ENCODE peak calls at places on chromosomes 5 and 9, in four cellular contexts. W is stomach, T is heart left ventricle, M is erythroblast. A is an unnamed sample.

GRCh38 chr5:176948458-176948857 is 49.3 kb upstream of the HK3 start:
- DNase-seq in M (no peak), W (no peak), T (no peak), A (no peak)

GRCh38 chr9:93306081-93306480 is 122.1 kb downstream of the WNK2 start:
- DNase-seq in M (no peak), T (no peak), W (peak), A (no peak)

GRCh38 chr9:27787941-27788340 is 214.7 kb upstream of the C9orf72 start:
- DNase-seq in T (no peak), W (no peak), M (no peak), A (no peak)

GRCh38 chr9:97907051-97907450 is 15.2 kb downstream of the TRMO start:
- DNase-seq in W (no peak), M (no peak), T (no peak), A (no peak)

GRCh38 chr9:91436841-91437240 is 13.2 kb upstream of the NFIL3 start:
- DNase-seq in T (no peak), W (no peak), M (no peak), A (no peak)

GRCh38 chr5:17330386-17330785 is 113.0 kb downstream of the BASP1 start:
- DNase-seq in W (no peak), T (no peak), M (no peak), A (no peak)

GRCh38 chr5:94776167-94776566 is 157.7 kb downstream of the SLF1 start:
- DNase-seq in T (no peak), M (no peak), W (no peak), A (no peak)

GRCh38 chr9:108271646-108272349 is 584.0 kb downstream of the ACTL7B start:
- DNase-seq in M (no peak), W (peak), T (no peak), A (peak)

GRCh38 chr9:12735669-12736068 is 39.2 kb upstream of the LURAP1L start:
- DNase-seq in T (no peak), M (no peak), W (no peak), A (no peak)

GRCh38 chr5:125026900-125027731 is 280.7 kb upstream of the ZNF608 start:
- DNase-seq in M (no peak), W (peak), T (no peak), A (no peak)

DNA sequence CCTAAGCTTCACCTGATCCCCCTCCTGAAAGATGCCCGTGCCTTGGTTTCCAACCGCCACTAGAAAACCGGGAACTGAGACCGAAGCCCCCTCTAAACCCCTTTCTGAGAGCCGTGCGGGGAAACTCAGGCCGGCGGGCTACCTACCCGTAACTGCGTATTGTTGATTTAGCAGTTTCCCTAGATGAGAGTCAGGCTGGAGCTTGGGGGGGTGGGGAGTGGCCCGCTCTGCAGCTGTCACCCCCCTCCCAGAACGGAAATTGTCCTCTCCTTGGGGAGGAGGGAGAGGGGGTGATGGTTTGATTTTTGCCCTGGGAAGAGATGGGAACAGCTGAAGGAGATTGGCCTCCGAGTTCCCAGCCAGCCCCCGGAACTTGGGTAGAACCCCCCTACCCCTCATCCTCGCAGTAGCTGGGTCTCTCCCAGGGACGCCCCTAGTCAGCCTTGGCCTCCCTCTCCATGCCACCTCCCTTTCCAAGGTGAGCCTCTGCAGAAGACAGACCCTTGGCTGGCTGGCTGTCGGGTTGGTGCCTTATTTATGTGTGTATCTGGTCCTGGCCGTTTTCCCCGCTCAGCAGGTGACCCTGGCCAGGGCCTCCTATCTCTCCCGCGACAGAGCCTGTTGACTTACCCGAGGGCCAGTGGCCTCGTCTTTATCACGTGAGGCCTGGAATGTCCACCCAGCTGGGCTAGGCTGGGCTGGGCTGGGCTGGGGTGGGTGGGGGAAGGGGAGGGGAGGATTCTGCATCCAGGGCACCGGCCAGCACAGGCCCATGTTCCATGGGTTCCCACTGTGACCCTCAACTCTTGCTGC is 2.7 kb downstream of the CXXC5 start:
- DNase-seq in M (peak), W (peak), T (peak), A (no peak)
- TF ChIP-seq POLR2A in M (no peak), W (no peak), T (no peak), A (no peak)

GRCh38 chr9:115944166-115944948 is 209.2 kb upstream of the PAPPA start:
- DNase-seq in T (peak), M (no peak), W (peak), A (no peak)
- TF ChIP-seq POLR2A in T (no peak), M (no peak), W (no peak), A (no peak)

GRCh38 chr9:34522971-34523797 is at the start of gene ENHO:
- DNase-seq in T (peak), W (peak), M (peak), A (peak)
- TF ChIP-seq POLR2A in T (no peak), W (no peak), M (no peak), A (no peak)

GRCh38 chr5:139685886-139686285 is 37.7 kb downstream of the CXXC5 start:
- DNase-seq in M (no peak), T (peak), W (no peak), A (no peak)

GRCh38 chr5:139686356-139686918 is 38.3 kb downstream of the CXXC5 start:
- DNase-seq in T (no peak), M (no peak), W (no peak), A (no peak)

GRCh38 chr5:139683295-139684271 is 35.4 kb downstream of the CXXC5 start:
- DNase-seq in W (no peak), M (no peak), T (peak), A (no peak)

GRCh38 chr5:139684350-139684880 is 36.3 kb downstream of the CXXC5 start:
- DNase-seq in W (no peak), M (no peak), T (peak), A (no peak)

DNA sequence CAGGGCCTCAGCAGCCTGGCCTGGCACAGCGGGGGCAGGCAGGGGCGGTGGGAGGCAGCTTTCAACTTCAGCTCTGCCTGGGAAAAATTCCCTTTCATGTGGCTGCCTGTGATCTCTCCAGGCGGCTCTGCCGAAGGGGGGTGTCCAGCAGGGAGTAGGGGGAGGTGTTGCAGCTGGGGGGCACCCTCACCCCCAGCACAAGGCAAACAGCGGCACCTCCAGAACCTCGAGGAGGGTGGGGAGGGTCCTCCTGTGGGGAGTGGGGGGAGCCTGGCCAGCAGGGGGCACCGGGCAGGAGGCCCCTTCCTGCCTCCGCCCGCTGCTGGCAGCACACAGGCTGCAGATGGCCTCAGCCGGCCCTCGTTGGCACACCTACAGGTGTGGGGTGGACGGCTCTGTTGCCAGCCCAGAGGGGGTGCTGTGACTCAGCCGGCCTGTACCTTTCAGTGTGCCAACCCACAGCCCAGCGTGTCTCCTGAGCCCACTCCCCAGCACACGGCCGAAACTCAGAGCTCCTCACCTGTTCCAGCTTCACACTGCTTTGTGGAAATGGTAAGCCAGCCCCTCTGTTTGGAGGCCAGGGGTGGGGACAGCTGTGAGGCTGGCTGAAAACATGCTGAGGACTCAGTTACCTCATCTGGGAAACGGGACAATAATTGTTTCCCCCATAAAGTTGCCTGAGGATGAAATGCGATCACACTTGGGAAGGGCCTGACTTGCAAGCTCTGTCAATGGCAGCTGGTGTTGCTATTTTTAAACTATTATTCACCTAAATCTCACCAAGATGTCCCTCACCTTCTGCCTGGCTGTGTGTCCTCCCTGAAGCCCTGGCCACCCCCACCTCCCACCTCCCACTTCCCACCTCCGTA is 37.0 kb downstream of the CXXC5 start:
- DNase-seq in M (no peak), T (peak), W (peak), A (no peak)
- TF ChIP-seq POLR2A in M (no peak), T (no peak), W (no peak), A (no peak)

GRCh38 chr5:5270958-5271605 is 131.0 kb downstream of the ADAMTS16 start:
- DNase-seq in W (peak), T (peak), M (no peak), A (peak)
- TF ChIP-seq POLR2A in W (no peak), T (no peak), M (no peak), A (peak)